ENCODE peak calls at places on chromosomes 2 and 18, in eight cellular contexts. Q is GM06990; F is CD8-positive, alpha-beta T cell; X is BE2C; U is K562; K is A549; P is hepatocyte; H is IMR-90. M is an unnamed sample.
A peak's percentile ranks its signal among the peaks of the same experiment; 100 is the strongest.

GRCh38 chr2:240960309-240960962 is 38.0 kb upstream of the SNED1 start:
- DNase-seq in F (peak; percentile 8), U (no peak), Q (no peak), H (peak; percentile 6), P (peak; percentile 83), K (no peak), X (peak; percentile 73), M (peak; percentile 49)

GRCh38 chr18:11177382-11177781 is 28.0 kb upstream of the PIEZO2 start:
- DNase-seq in H (no peak), K (no peak), Q (no peak), F (no peak), P (no peak), X (no peak), U (no peak), M (no peak)

GRCh38 chr2:196097864-196098660 is 29.4 kb upstream of the DNAH7 start:
- DNase-seq in P (no peak), F (no peak), K (no peak), U (no peak), Q (no peak), H (no peak), X (no peak), M (no peak)

GRCh38 chr2:39264733-39265132 is 21.0 kb upstream of the CDKL4 start:
- DNase-seq in F (no peak), K (no peak), H (no peak), X (no peak), Q (no peak), U (no peak), P (no peak), M (no peak)

GRCh38 chr2:216589779-216590178 is 43.4 kb upstream of the IGFBP2 start:
- DNase-seq in H (no peak), K (no peak), Q (no peak), X (no peak), F (no peak), U (no peak), P (no peak), M (no peak)

GRCh38 chr2:203804070-203804469 is 63.5 kb upstream of the CTLA4 start:
- DNase-seq in Q (no peak), X (no peak), F (peak; percentile 34), P (no peak), H (peak; percentile 96), K (no peak), U (no peak), M (peak; percentile 99)

GRCh38 chr18:79975043-79975442 is 10.6 kb downstream of the HSBP1L1 start:
- DNase-seq in Q (no peak), K (no peak), F (no peak), P (no peak), X (no peak), U (peak; percentile 62), H (no peak), M (no peak)

GRCh38 chr2:1717129-1717528 is 27.2 kb downstream of the PXDN start:
- DNase-seq in U (no peak), H (no peak), F (no peak), Q (no peak), X (no peak), K (no peak), P (no peak), M (peak; percentile 82)

GRCh38 chr2:119049968-119050657 is 108.1 kb downstream of the MARCO start:
- DNase-seq in Q (no peak), X (peak; percentile 15), H (no peak), F (no peak), U (peak; percentile 68), P (peak; percentile 56), K (no peak), M (no peak)

GRCh38 chr2:69762513-69763494 is 20.9 kb downstream of the ANXA4 start:
- DNase-seq in Q (no peak), K (no peak), U (no peak), H (no peak), F (no peak), X (no peak), P (peak; percentile 24), M (no peak)

GRCh38 chr2:11540148-11540995 is 6.5 kb downstream of the GREB1 start:
- DNase-seq in H (no peak), P (no peak), F (no peak), X (no peak), Q (no peak), U (no peak), K (no peak), M (no peak)

GRCh38 chr2:141641462-141641861 is 489.4 kb downstream of the LRP1B start:
- DNase-seq in K (no peak), U (no peak), Q (no peak), F (no peak), H (peak; percentile 7), X (no peak), P (no peak), M (peak; percentile 16)

GRCh38 chr2:113807634-113808196 is 51.3 kb upstream of the SLC35F5 start:
- DNase-seq in F (no peak), H (no peak), K (no peak), U (no peak), P (no peak), X (no peak), Q (no peak), M (no peak)

GRCh38 chr2:107635883-107636282 is 190.8 kb upstream of the RGPD4 start:
- DNase-seq in F (no peak), X (no peak), Q (no peak), K (no peak), H (peak; percentile 69), P (no peak), U (no peak), M (peak; percentile 82)

GRCh38 chr2:196137271-196137670 is 34.1 kb downstream of the STK17B start:
- DNase-seq in X (no peak), Q (no peak), K (no peak), P (no peak), F (no peak), U (no peak), H (peak; percentile 18), M (no peak)

GRCh38 chr18:72543362-72544055 is 633 bp downstream of the CBLN2 start:
- DNase-seq in U (no peak), P (no peak), H (no peak), K (no peak), F (no peak), Q (peak; percentile 1), X (peak; percentile 18), M (no peak)

GRCh38 chr2:57733959-57734358 is 312.6 kb upstream of the VRK2 start:
- DNase-seq in H (no peak), F (no peak), P (peak; percentile 16), X (no peak), K (no peak), U (peak; percentile 2), Q (no peak), M (no peak)

GRCh38 chr2:205017381-205017780 is 472.1 kb downstream of the PARD3B start:
- DNase-seq in H (no peak), X (no peak), F (no peak), U (no peak), Q (no peak), K (no peak), P (no peak), M (peak; percentile 6)

GRCh38 chr18:26021061-26021754 is 69.2 kb downstream of the SS18 start:
- DNase-seq in P (no peak), K (no peak), Q (no peak), H (no peak), U (no peak), X (no peak), F (no peak), M (no peak)

GRCh38 chr18:24427484-24427883 is 1.0 kb downstream of the IMPACT start:
- DNase-seq in H (peak; percentile 19), F (no peak), K (peak; percentile 8), X (no peak), U (peak; percentile 34), Q (no peak), P (no peak), M (peak; percentile 33)

GRCh38 chr18:62963522-62963921 is 248.2 kb downstream of the PHLPP1 start:
- DNase-seq in U (no peak), F (no peak), Q (no peak), H (peak; percentile 4), P (peak; percentile 49), X (no peak), K (no peak), M (no peak)

GRCh38 chr2:43520919-43521318 is 74.9 kb downstream of the THADA start:
- DNase-seq in P (no peak), K (no peak), X (no peak), H (no peak), U (no peak), F (no peak), Q (no peak), M (no peak)

GRCh38 chr2:239181601-239182471 is 219.0 kb downstream of the HDAC4 start:
- DNase-seq in Q (no peak), H (no peak), X (no peak), P (peak; percentile 65), U (no peak), K (no peak), F (no peak), M (no peak)

GRCh38 chr18:28357785-28358401 is 181.0 kb upstream of the CDH2 start:
- DNase-seq in X (peak; percentile 9), H (no peak), P (no peak), F (no peak), U (peak; percentile 3), Q (no peak), K (peak; percentile 16), M (peak; percentile 5)
- TF ChIP-seq CTCF in X (peak; percentile 54), H (no peak), P (no peak), F (no peak), U (no peak), Q (no peak), K (no peak), M (peak; percentile 14)

GRCh38 chr2:25420820-25421237 is 79.1 kb upstream of the DNMT3A start:
- DNase-seq in H (no peak), P (no peak), Q (peak; percentile 82), X (no peak), F (no peak), U (no peak), K (no peak), M (no peak)
- H3K4me3 ChIP-seq in H (no peak overlapping the region), P (no peak overlapping the region), Q (peak overlapping the region; percentile 72), X (no peak overlapping the region), F (no peak overlapping the region), U (no peak overlapping the region), K (no peak overlapping the region), M (no peak overlapping the region)

DNA sequence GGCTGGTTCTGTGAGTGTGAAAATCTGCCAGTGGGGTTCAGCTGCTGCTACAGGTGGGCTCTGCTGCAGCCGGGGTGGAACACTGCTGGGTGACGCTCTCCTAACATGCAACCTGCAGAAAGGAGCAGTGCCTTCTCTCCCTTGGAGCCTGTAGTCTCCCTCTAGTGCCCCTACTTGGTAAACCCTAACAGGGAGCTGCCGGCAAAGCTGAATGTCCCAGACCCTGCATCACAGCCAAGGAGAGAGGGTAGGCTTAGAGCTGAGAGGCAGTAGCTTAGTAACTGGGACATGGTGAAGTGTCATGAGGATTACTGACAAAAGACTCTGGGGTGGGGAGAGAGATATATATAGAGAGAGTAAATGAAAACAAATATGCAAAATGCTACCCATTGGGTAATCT is 9.8 kb downstream of the NCAPH start:
- DNase-seq in Q (no peak), K (peak; percentile 21), U (no peak), P (no peak), X (no peak), F (no peak), H (no peak), M (no peak)
- TF ChIP-seq CTCF in Q (peak; percentile 37), K (no peak), U (no peak), P (peak; percentile 12), X (peak; percentile 13), F (peak; percentile 17), H (no peak), M (peak; percentile 30)

DNA sequence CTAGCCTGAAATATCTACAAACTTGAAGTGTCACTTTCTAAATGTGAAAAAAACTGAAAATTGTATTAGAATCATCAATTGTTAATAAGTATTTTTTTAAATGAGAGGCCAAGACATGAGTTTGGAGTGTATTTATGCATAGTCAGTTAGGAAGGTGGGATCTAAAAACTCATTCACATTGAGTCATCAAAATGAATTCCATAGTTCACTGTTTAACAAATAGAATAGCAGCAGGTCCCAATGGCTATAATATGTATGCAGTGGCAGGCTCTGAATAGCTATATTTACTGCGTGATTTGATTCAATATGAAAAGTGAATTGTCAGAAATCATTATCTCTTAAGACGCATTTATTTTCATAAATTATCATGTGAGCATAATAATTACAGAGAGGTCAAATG is 256.1 kb downstream of the ZNF385B start:
- DNase-seq in K (no peak), U (no peak), X (no peak), F (no peak), P (no peak), H (peak; percentile 45), Q (no peak), M (no peak)
- H3K4me3 ChIP-seq in K (no peak overlapping the region), U (no peak overlapping the region), X (no peak overlapping the region), F (no peak overlapping the region), P (no peak overlapping the region), H (no peak overlapping the region), Q (no peak overlapping the region), M (no peak overlapping the region)

M was measured in cardiac fibroblast.